ENCODE peak calls at places on chromosomes 13 and 19, in five cellular contexts. E is D341Med, U is bronchial epithelial cell, L is iPS-NIHi11, R is ovary. P is an unnamed sample.

GRCh38 chr13:100280681-100281080 is 191.8 kb downstream of the PCCA start:
- DNase-seq in E (no peak), U (peak), L (no peak), R (no peak), P (no peak)

GRCh38 chr13:114282143-114282685 is 813 bp downstream of the UPF3A start:
- DNase-seq in U (peak), E (peak), R (peak), L (peak), P (peak)

GRCh38 chr13:34640179-34640929 is 301.7 kb upstream of the NBEA start:
- DNase-seq in U (no peak), E (no peak), R (no peak), L (no peak), P (no peak)

GRCh38 chr13:81488021-81488420 is 1147.1 kb upstream of the SPRY2 start:
- DNase-seq in E (no peak), L (no peak), U (no peak), R (no peak), P (no peak)

GRCh38 chr19:27734496-27735220 is 1478.3 kb downstream of the UQCRFS1 start:
- DNase-seq in R (no peak), L (no peak), E (no peak), U (no peak), P (no peak)

GRCh38 chr13:65368832-65369231 is 1861.3 kb downstream of the PCDH9 start:
- DNase-seq in U (no peak), L (no peak), R (no peak), E (no peak), P (no peak)

GRCh38 chr13:97018029-97018819 is 23.9 kb upstream of the OXGR1 start:
- DNase-seq in E (peak), U (peak), R (peak), L (peak), P (peak)

GRCh38 chr19:8615813-8616596 is 5.5 kb upstream of the ADAMTS10 start:
- DNase-seq in L (peak), E (peak), R (peak), U (no peak), P (peak)

GRCh38 chr13:62110079-62110478 is 694.4 kb upstream of the PCDH20 start:
- DNase-seq in E (no peak), R (no peak), L (no peak), U (peak), P (no peak)

GRCh38 chr19:18861235-18861634 is 29.5 kb downstream of the UPF1 start:
- DNase-seq in L (no peak), E (no peak), R (no peak), U (no peak), P (no peak)

GRCh38 chr13:35791191-35791902 is 314.9 kb upstream of the MAB21L1 start:
- DNase-seq in L (no peak), R (no peak), U (peak), E (no peak), P (no peak)

GRCh38 chr13:80441968-80442367 is 101.0 kb upstream of the SPRY2 start:
- DNase-seq in L (no peak), R (no peak), U (no peak), E (no peak), P (no peak)

GRCh38 chr13:76969488-76970365 is 21.4 kb downstream of the ACOD1 start:
- DNase-seq in E (no peak), R (no peak), U (peak), L (no peak), P (no peak)

GRCh38 chr13:28299941-28300340 is 161.6 kb downstream of the PAN3 start:
- DNase-seq in U (no peak), L (no peak), E (no peak), R (no peak), P (no peak)

GRCh38 chr19:38203197-38203596 is 20.8 kb downstream of the DPF1 start:
- DNase-seq in E (no peak), L (no peak), U (no peak), R (no peak), P (no peak)

GRCh38 chr13:35468195-35468594 is 8.3 kb downstream of the MAB21L1 start:
- DNase-seq in U (no peak), R (no peak), E (no peak), L (no peak), P (no peak)

GRCh38 chr13:111326981-111327642 is 6.7 kb downstream of the TEX29 start:
- DNase-seq in L (no peak), U (no peak), E (peak), R (no peak), P (no peak)

GRCh38 chr13:97223711-97224461 is 1.8 kb downstream of the MBNL2 start:
- DNase-seq in R (peak), E (peak), U (peak), L (peak), P (peak)

GRCh38 chr13:43239441-43239840 is 216.1 kb downstream of the DNAJC15 start:
- DNase-seq in L (no peak), E (no peak), U (peak), R (no peak), P (no peak)

P was measured in left kidney.